ENCODE peak calls at places on chromosome X, in nine cellular contexts. W, E, J, K, M, S, O, B and T are unnamed samples.

GRCh38 chrX:111823068-111823467 is 52.9 kb upstream of the TRPC5OS start:
- DNase-seq in J (no peak), M (no peak), S (no peak), B (no peak), O (no peak), E (no peak), W (no peak), K (peak; percentile 36), T (no peak)

GRCh38 chrX:45986971-45987370 is 558.2 kb downstream of the ZNF674 start:
- DNase-seq in S (peak; percentile 11), W (no peak), J (no peak), B (no peak), E (no peak), O (no peak), K (peak; percentile 34), M (no peak), T (no peak)

GRCh38 chrX:71619193-71619592 is 882 bp upstream of the CXCR3 start:
- DNase-seq in E (no peak), O (no peak), J (no peak), M (no peak), W (no peak), K (no peak), B (no peak), S (peak; percentile 42), T (no peak)

GRCh38 chrX:46649421-46650260 is 76.1 kb downstream of the CHST7 start:
- DNase-seq in S (no peak), O (peak; percentile 53), E (no peak), M (no peak), J (no peak), B (no peak), W (peak; percentile 75), K (peak; percentile 42), T (no peak)

GRCh38 chrX:11040976-11041375 is 70.2 kb upstream of the HCCS start:
- DNase-seq in J (no peak), B (no peak), M (no peak), S (peak; percentile 17), W (no peak), K (no peak), E (no peak), O (no peak), T (no peak)

GRCh38 chrX:68724531-68725020 is 77.1 kb downstream of the STARD8 start:
- DNase-seq in M (no peak), K (no peak), B (peak; percentile 34), E (peak; percentile 18), J (peak; percentile 15), S (no peak), W (peak; percentile 45), O (peak; percentile 33), T (no peak)

GRCh38 chrX:13123857-13124345 is 79.5 kb upstream of the FAM9C start:
- DNase-seq in W (no peak), B (no peak), E (no peak), M (no peak), S (peak; percentile 81), O (no peak), J (no peak), K (peak; percentile 43), T (no peak)

GRCh38 chrX:44874481-44875184 is 1.6 kb downstream of the KDM6A start:
- DNase-seq in E (no peak), O (peak; percentile 64), M (no peak), S (peak; percentile 57), K (peak; percentile 66), B (no peak), J (no peak), W (no peak), T (no peak)

GRCh38 chrX:47958943-47959342 is 44.8 kb downstream of the ZNF182 start:
- DNase-seq in W (no peak), O (no peak), B (no peak), J (no peak), E (no peak), K (peak; percentile 18), M (peak; percentile 1), S (no peak), T (no peak)

GRCh38 chrX:126770179-126770578 is 49.4 kb upstream of the PRR32 start:
- DNase-seq in W (no peak), K (peak; percentile 0), M (no peak), O (no peak), J (no peak), S (no peak), B (no peak), E (no peak), T (no peak)

GRCh38 chrX:12961191-12961718 is 13.7 kb upstream of the TMSB4X start:
- DNase-seq in W (no peak), K (peak; percentile 19), B (no peak), M (no peak), J (no peak), E (no peak), O (no peak), S (no peak), T (no peak)

GRCh38 chrX:139691493-139691842 is 16.5 kb downstream of the MCF2 start:
- DNase-seq in E (peak; percentile 54), M (no peak), S (peak; percentile 19), K (peak; percentile 37), W (no peak), B (no peak), O (no peak), J (peak; percentile 42), T (no peak)

GRCh38 chrX:107849747-107850478 is 24.2 kb downstream of the MID2 start:
- DNase-seq in K (peak; percentile 31), B (no peak), W (no peak), M (no peak), S (no peak), O (no peak), E (no peak), J (no peak), T (no peak)

GRCh38 chrX:54446084-54446483 is 5.9 kb downstream of the TSR2 start:
- DNase-seq in K (no peak), M (no peak), W (no peak), B (peak; percentile 62), J (peak; percentile 41), O (no peak), E (no peak), S (no peak), T (no peak)

GRCh38 chrX:118497180-118497814 is 1.7 kb downstream of the DOCK11 start:
- DNase-seq in M (peak; percentile 6), E (no peak), B (no peak), S (no peak), J (no peak), W (no peak), K (no peak), O (peak; percentile 48), T (no peak)

GRCh38 chrX:68894513-68895338 is 65.9 kb downstream of the EFNB1 start:
- DNase-seq in J (peak; percentile 86), K (peak; percentile 61), B (no peak), W (peak; percentile 85), E (peak; percentile 86), O (peak; percentile 70), S (peak; percentile 72), M (no peak), T (no peak)

GRCh38 chrX:72394518-72395163 is 88.9 kb upstream of the CITED1 start:
- DNase-seq in K (peak; percentile 77), S (peak; percentile 82), J (no peak), W (no peak), B (no peak), E (no peak), O (no peak), M (no peak), T (no peak)

GRCh38 chrX:47623540-47624027 is 3.9 kb upstream of the SYN1 start:
- DNase-seq in M (no peak), B (peak; percentile 59), K (peak; percentile 76), O (peak; percentile 51), J (peak; percentile 81), S (peak; percentile 79), E (peak; percentile 79), W (no peak), T (no peak)

GRCh38 chrX:7059214-7059838 is 88.2 kb upstream of the STS start:
- DNase-seq in K (no peak), J (no peak), B (no peak), M (no peak), O (no peak), W (no peak), E (no peak), S (no peak), T (no peak)

GRCh38 chrX:23952984-23953907 is 45.4 kb downstream of the CXorf58 start:
- DNase-seq in W (no peak), M (peak; percentile 21), K (no peak), O (peak; percentile 54), J (no peak), B (no peak), S (no peak), E (no peak), T (no peak)
- H3K27ac ChIP-seq in W (no peak overlapping the region), M (peak overlapping the region; percentile 60), K (no peak overlapping the region), O (no peak overlapping the region), J (peak overlapping the region; percentile 53), B (no peak overlapping the region), S (no peak overlapping the region), E (peak overlapping the region; percentile 86), T (no peak overlapping the region)

GRCh38 chrX:16885628-16886027 is 15.5 kb upstream of the RBBP7 start:
- DNase-seq in B (no peak), M (no peak), J (no peak), W (no peak), S (no peak), E (no peak), O (no peak), K (no peak), T (no peak)

GRCh38 chrX:16882188-16882587 is 12.0 kb upstream of the RBBP7 start:
- DNase-seq in K (peak; percentile 47), W (no peak), B (no peak), S (peak; percentile 33), M (no peak), O (peak; percentile 68), E (peak; percentile 81), J (no peak), T (no peak)

GRCh38 chrX:16883487-16883804 is 13.3 kb upstream of the RBBP7 start:
- DNase-seq in S (no peak), B (no peak), O (no peak), M (no peak), E (no peak), K (no peak), W (no peak), J (no peak), T (no peak)

GRCh38 chrX:16882702-16883486 is 12.7 kb upstream of the RBBP7 start:
- DNase-seq in B (peak; percentile 77), W (peak; percentile 79), M (peak; percentile 38), E (peak; percentile 87), O (peak; percentile 88), K (peak; percentile 66), J (peak; percentile 37), S (peak; percentile 52), T (no peak)
- H3K27ac ChIP-seq in B (peak overlapping the region; percentile 48), W (peak overlapping the region; percentile 72), M (peak overlapping the region; percentile 50), E (peak overlapping the region; percentile 82), O (peak overlapping the region; percentile 69), K (peak overlapping the region; percentile 36), J (no peak overlapping the region), S (peak overlapping the region; percentile 32), T (peak overlapping the region; percentile 48)

DNA sequence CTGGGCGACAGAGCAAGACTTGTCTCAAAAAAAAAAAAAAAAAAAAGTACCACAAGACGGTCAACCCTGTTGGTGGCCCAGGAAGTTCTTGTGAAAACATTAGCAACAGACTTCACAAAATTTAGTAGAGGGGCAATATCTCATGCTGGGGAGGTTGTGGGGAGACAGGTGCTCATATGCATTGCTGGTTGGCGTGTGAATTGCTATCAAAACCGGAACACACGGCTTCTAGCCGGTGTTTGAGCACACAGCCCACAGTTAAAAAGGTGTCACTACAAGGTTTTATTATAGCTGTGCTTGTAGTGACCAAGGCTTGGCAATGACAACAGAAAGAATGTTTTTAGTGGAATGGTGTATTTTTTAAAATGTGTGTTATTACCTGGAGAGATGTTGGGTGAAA is 41.8 kb downstream of the SMS start:
- DNase-seq in O (no peak), M (no peak), B (no peak), K (no peak), S (no peak), J (no peak), E (no peak), W (no peak), T (no peak)
- H3K27ac ChIP-seq in O (no peak overlapping the region), M (no peak overlapping the region), B (no peak overlapping the region), K (no peak overlapping the region), S (no peak overlapping the region), J (no peak overlapping the region), E (no peak overlapping the region), W (no peak overlapping the region), T (no peak overlapping the region)

GRCh38 chrX:317424-318067 is 1.1 kb downstream of the GTPBP6 start:
- DNase-seq in S (no peak), O (no peak), M (no peak), K (peak; percentile 90), B (no peak), W (no peak), J (peak; percentile 94), E (no peak), T (no peak)
- H3K27ac ChIP-seq in S (peak overlapping the region; percentile 23), O (peak overlapping the region; percentile 99), M (no peak overlapping the region), K (peak overlapping the region; percentile 89), B (peak overlapping the region; percentile 99), W (peak overlapping the region; percentile 97), J (peak overlapping the region; percentile 98), E (peak overlapping the region; percentile 97), T (peak overlapping the region; percentile 88)